ENCODE peak calls at places on chromosomes 3 and 15, in five cellular contexts. One of them, this sample, is unnamed.

GRCh38 chr3:146594843-146595482 is 10.2 kb downstream of the PLSCR5 start:
- DNase-seq in RWPE1: no peak
- DNase-seq in fibroblast of the conjunctiva: peak; percentile 10
- DNase-seq in right atrium auricular region: no peak
- DNase-seq in T-helper 2 cell: no peak
- DNase-seq in this sample: no peak

GRCh38 chr3:146250449-146251382 is at the start of gene PLSCR4:
- DNase-seq in RWPE1: peak; percentile 36
- DNase-seq in fibroblast of the conjunctiva: peak; percentile 74
- DNase-seq in right atrium auricular region: peak; percentile 79
- DNase-seq in T-helper 2 cell: no peak
- DNase-seq in this sample: no peak

GRCh38 chr15:77034620-77035467 is 36.1 kb downstream of the TSPAN3 start:
- DNase-seq in RWPE1: no peak
- DNase-seq in fibroblast of the conjunctiva: no peak
- DNase-seq in right atrium auricular region: peak; percentile 55
- DNase-seq in T-helper 2 cell: no peak
- DNase-seq in this sample: no peak

GRCh38 chr3:27521872-27522265 is 37.7 kb upstream of the SLC4A7 start:
- DNase-seq in RWPE1: no peak
- DNase-seq in fibroblast of the conjunctiva: no peak
- DNase-seq in right atrium auricular region: no peak
- DNase-seq in T-helper 2 cell: no peak
- DNase-seq in this sample: no peak

GRCh38 chr3:114319453-114319852 is 25.6 kb downstream of the TIGIT start:
- DNase-seq in RWPE1: peak; percentile 47
- DNase-seq in fibroblast of the conjunctiva: peak; percentile 18
- DNase-seq in right atrium auricular region: no peak
- DNase-seq in T-helper 2 cell: no peak
- DNase-seq in this sample: no peak

GRCh38 chr3:39138804-39139415 is 14.5 kb downstream of the CSRNP1 start:
- DNase-seq in RWPE1: no peak
- DNase-seq in fibroblast of the conjunctiva: no peak
- DNase-seq in right atrium auricular region: no peak
- DNase-seq in T-helper 2 cell: no peak
- DNase-seq in this sample: no peak

GRCh38 chr15:46618984-46619383 is 984.2 kb downstream of the SQOR start:
- DNase-seq in RWPE1: no peak
- DNase-seq in fibroblast of the conjunctiva: no peak
- DNase-seq in right atrium auricular region: no peak
- DNase-seq in T-helper 2 cell: no peak
- DNase-seq in this sample: no peak

GRCh38 chr15:97521894-97522293 is 438.6 kb upstream of the ARRDC4 start:
- DNase-seq in RWPE1: no peak
- DNase-seq in fibroblast of the conjunctiva: no peak
- DNase-seq in right atrium auricular region: peak; percentile 59
- DNase-seq in T-helper 2 cell: no peak
- DNase-seq in this sample: no peak

GRCh38 chr3:127493924-127494646 is 96.4 kb downstream of the TPRA1 start:
- DNase-seq in RWPE1: no peak
- DNase-seq in fibroblast of the conjunctiva: no peak
- DNase-seq in right atrium auricular region: no peak
- DNase-seq in T-helper 2 cell: no peak
- DNase-seq in this sample: no peak

GRCh38 chr3:179460260-179460659 is 9.0 kb upstream of the GNB4 start:
- DNase-seq in RWPE1: no peak
- DNase-seq in fibroblast of the conjunctiva: no peak
- DNase-seq in right atrium auricular region: no peak
- DNase-seq in T-helper 2 cell: no peak
- DNase-seq in this sample: no peak

GRCh38 chr3:78495326-78495725 is 1272.5 kb downstream of the ROBO1 start:
- DNase-seq in RWPE1: no peak
- DNase-seq in fibroblast of the conjunctiva: no peak
- DNase-seq in right atrium auricular region: no peak
- DNase-seq in T-helper 2 cell: no peak
- DNase-seq in this sample: no peak

GRCh38 chr15:90349072-90349471 is 3.0 kb upstream of the ZNF774 start:
- DNase-seq in RWPE1: no peak
- DNase-seq in fibroblast of the conjunctiva: no peak
- DNase-seq in right atrium auricular region: no peak
- DNase-seq in T-helper 2 cell: no peak
- DNase-seq in this sample: no peak

GRCh38 chr15:80701676-80702311 is 6.7 kb downstream of the ABHD17C start:
- DNase-seq in RWPE1: no peak
- DNase-seq in fibroblast of the conjunctiva: no peak
- DNase-seq in right atrium auricular region: no peak
- DNase-seq in T-helper 2 cell: no peak
- DNase-seq in this sample: no peak

GRCh38 chr3:9776896-9777694 is 7.3 kb upstream of the CAMK1 start:
- DNase-seq in RWPE1: no peak
- DNase-seq in fibroblast of the conjunctiva: no peak
- DNase-seq in right atrium auricular region: no peak
- DNase-seq in T-helper 2 cell: no peak
- DNase-seq in this sample: no peak